ENCODE peak calls at places on chromosomes 7 and 10, in four cellular contexts. One of them, this sample, is unnamed.

GRCh38 chr7:159328096-159328495 is 183.4 kb upstream of the VIPR2 start:
- DNase-seq in foreskin fibroblast: no peak
- DNase-seq in keratinocyte: no peak
- DNase-seq in colonic mucosa: no peak
- DNase-seq in this sample: no peak

GRCh38 chr10:69883256-69883655 is 81.5 kb downstream of the COL13A1 start:
- DNase-seq in foreskin fibroblast: no peak
- DNase-seq in keratinocyte: no peak
- DNase-seq in colonic mucosa: peak; percentile 58
- DNase-seq in this sample: no peak

GRCh38 chr10:22334414-22335203 is 10.7 kb upstream of the SPAG6 start:
- DNase-seq in foreskin fibroblast: no peak
- DNase-seq in keratinocyte: no peak
- DNase-seq in colonic mucosa: peak; percentile 34
- DNase-seq in this sample: no peak

GRCh38 chr7:103003004-103003403 is 71.6 kb downstream of the FBXL13 start:
- DNase-seq in foreskin fibroblast: no peak
- DNase-seq in keratinocyte: no peak
- DNase-seq in colonic mucosa: no peak
- DNase-seq in this sample: no peak

GRCh38 chr10:69752491-69752890 is 49.2 kb upstream of the COL13A1 start:
- DNase-seq in foreskin fibroblast: no peak
- DNase-seq in keratinocyte: no peak
- DNase-seq in colonic mucosa: no peak
- DNase-seq in this sample: no peak

GRCh38 chr7:130845581-130846085 is 111.6 kb upstream of the KLF14 start:
- DNase-seq in foreskin fibroblast: peak; percentile 97
- DNase-seq in keratinocyte: peak; percentile 60
- DNase-seq in colonic mucosa: no peak
- DNase-seq in this sample: peak; percentile 9

GRCh38 chr7:18638594-18639452 is 143.3 kb downstream of the HDAC9 start:
- DNase-seq in foreskin fibroblast: peak; percentile 81
- DNase-seq in keratinocyte: no peak
- DNase-seq in colonic mucosa: no peak
- DNase-seq in this sample: no peak

GRCh38 chr7:66845382-66846095 is 75.5 kb upstream of the TMEM248 start:
- DNase-seq in foreskin fibroblast: no peak
- DNase-seq in keratinocyte: no peak
- DNase-seq in colonic mucosa: no peak
- DNase-seq in this sample: no peak

GRCh38 chr10:121845044-121845784 is 82.6 kb downstream of the ATE1 start:
- DNase-seq in foreskin fibroblast: no peak
- DNase-seq in keratinocyte: no peak
- DNase-seq in colonic mucosa: no peak
- DNase-seq in this sample: no peak

GRCh38 chr7:437293-438280 is 82.1 kb downstream of the PDGFA start:
- DNase-seq in foreskin fibroblast: no peak
- DNase-seq in keratinocyte: no peak
- DNase-seq in colonic mucosa: no peak
- DNase-seq in this sample: no peak

GRCh38 chr10:14601872-14602725 is 172.6 kb downstream of the FAM107B start:
- DNase-seq in foreskin fibroblast: peak; percentile 61
- DNase-seq in keratinocyte: peak; percentile 74
- DNase-seq in colonic mucosa: no peak
- DNase-seq in this sample: peak; percentile 12

GRCh38 chr7:112572669-112573301 is 92.0 kb downstream of the LSMEM1 start:
- DNase-seq in foreskin fibroblast: no peak
- DNase-seq in keratinocyte: no peak
- DNase-seq in colonic mucosa: peak; percentile 80
- DNase-seq in this sample: no peak

GRCh38 chr10:6678211-6678803 is 98.2 kb upstream of the PRKCQ start:
- DNase-seq in foreskin fibroblast: peak; percentile 51
- DNase-seq in keratinocyte: no peak
- DNase-seq in colonic mucosa: peak; percentile 62
- DNase-seq in this sample: no peak

GRCh38 chr10:42933454-42934340 is 143.2 kb upstream of the RET start:
- DNase-seq in foreskin fibroblast: no peak
- DNase-seq in keratinocyte: no peak
- DNase-seq in colonic mucosa: peak; percentile 58
- DNase-seq in this sample: no peak

GRCh38 chr7:35993113-35993512 is 159.9 kb upstream of the EEPD1 start:
- DNase-seq in foreskin fibroblast: peak; percentile 13
- DNase-seq in keratinocyte: no peak
- DNase-seq in colonic mucosa: no peak
- DNase-seq in this sample: no peak

GRCh38 chr7:102220929-102221850 is 65.5 kb upstream of the SH2B2 start:
- DNase-seq in foreskin fibroblast: peak; percentile 18
- DNase-seq in keratinocyte: no peak
- DNase-seq in colonic mucosa: no peak
- DNase-seq in this sample: peak; percentile 43

GRCh38 chr10:84632866-84633265 is 304.5 kb downstream of the CCSER2 start:
- DNase-seq in foreskin fibroblast: no peak
- DNase-seq in keratinocyte: no peak
- DNase-seq in colonic mucosa: no peak
- DNase-seq in this sample: no peak

GRCh38 chr10:18195060-18195799 is 55.0 kb downstream of the CACNB2 start:
- DNase-seq in foreskin fibroblast: peak; percentile 71
- DNase-seq in keratinocyte: no peak
- DNase-seq in colonic mucosa: no peak
- DNase-seq in this sample: peak; percentile 19

GRCh38 chr7:155662343-155663043 is 18.0 kb downstream of the RBM33 start:
- DNase-seq in foreskin fibroblast: no peak
- DNase-seq in keratinocyte: no peak
- DNase-seq in colonic mucosa: no peak
- DNase-seq in this sample: no peak

GRCh38 chr10:17216217-17216900 is 11.7 kb upstream of the VIM start:
- DNase-seq in foreskin fibroblast: peak; percentile 95
- DNase-seq in keratinocyte: no peak
- DNase-seq in colonic mucosa: no peak
- DNase-seq in this sample: peak; percentile 84

GRCh38 chr10:78301481-78301880 is 267.8 kb downstream of the RPS24 start:
- DNase-seq in foreskin fibroblast: no peak
- DNase-seq in keratinocyte: no peak
- DNase-seq in colonic mucosa: no peak
- DNase-seq in this sample: no peak

GRCh38 chr10:82942572-82943091 is 1067.6 kb downstream of the NRG3 start:
- DNase-seq in foreskin fibroblast: peak; percentile 75
- DNase-seq in keratinocyte: no peak
- DNase-seq in colonic mucosa: no peak
- DNase-seq in this sample: peak; percentile 53

GRCh38 chr7:105454058-105454739 is 65.5 kb upstream of the SRPK2 start:
- DNase-seq in foreskin fibroblast: peak; percentile 90
- DNase-seq in keratinocyte: peak; percentile 49
- DNase-seq in colonic mucosa: no peak
- DNase-seq in this sample: peak; percentile 84

GRCh38 chr7:125492521-125492920 is 562.9 kb upstream of the POT1 start:
- DNase-seq in foreskin fibroblast: no peak
- DNase-seq in keratinocyte: no peak
- DNase-seq in colonic mucosa: no peak
- DNase-seq in this sample: no peak

GRCh38 chr10:103556383-103557007 is 63.0 kb downstream of the NEURL1 start:
- DNase-seq in foreskin fibroblast: no peak
- DNase-seq in keratinocyte: no peak
- DNase-seq in colonic mucosa: no peak
- DNase-seq in this sample: no peak

GRCh38 chr7:102271158-102271798 is 15.4 kb upstream of the SH2B2 start:
- DNase-seq in foreskin fibroblast: no peak
- DNase-seq in keratinocyte: no peak
- DNase-seq in colonic mucosa: no peak
- DNase-seq in this sample: no peak

GRCh38 chr7:70208236-70209063 is 610.2 kb downstream of the AUTS2 start:
- DNase-seq in foreskin fibroblast: no peak
- DNase-seq in keratinocyte: no peak
- DNase-seq in colonic mucosa: no peak
- DNase-seq in this sample: no peak

GRCh38 chr7:125661677-125662076 is 732.1 kb upstream of the POT1 start:
- DNase-seq in foreskin fibroblast: no peak
- DNase-seq in keratinocyte: no peak
- DNase-seq in colonic mucosa: no peak
- DNase-seq in this sample: no peak

DNA sequence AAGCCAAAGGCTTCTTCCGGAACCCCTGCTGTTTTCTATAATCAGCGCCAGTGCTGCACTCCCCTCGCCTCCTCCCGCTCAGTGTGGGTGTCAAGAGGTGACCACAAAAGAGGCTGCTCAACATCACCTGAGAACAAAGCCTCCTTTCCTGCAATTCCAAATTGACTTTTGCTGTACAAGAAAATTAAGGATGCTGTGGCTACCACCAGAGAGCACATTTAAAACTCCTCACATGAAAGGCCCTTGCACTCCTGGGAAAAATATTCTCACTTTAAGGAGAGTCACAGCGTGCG is 96.4 kb downstream of the HIPK2 start:
- DNase-seq in foreskin fibroblast: no peak
- DNase-seq in keratinocyte: no peak
- DNase-seq in colonic mucosa: no peak
- DNase-seq in this sample: no peak
- H3K4me3 ChIP-seq in foreskin fibroblast: no peak overlapping the region
- H3K4me3 ChIP-seq in keratinocyte: no peak overlapping the region
- H3K4me3 ChIP-seq in colonic mucosa: no peak overlapping the region
- H3K4me3 ChIP-seq in this sample: no peak overlapping the region

GRCh38 chr10:60943372-60944158 is 420 bp downstream of the RHOBTB1 start:
- DNase-seq in foreskin fibroblast: peak; percentile 70
- DNase-seq in keratinocyte: no peak
- DNase-seq in colonic mucosa: peak; percentile 67
- DNase-seq in this sample: no peak
- TF ChIP-seq CTCF in foreskin fibroblast: no peak
- TF ChIP-seq CTCF in keratinocyte: no peak
- TF ChIP-seq CTCF in colonic mucosa: no peak
- TF ChIP-seq CTCF in this sample: no peak

GRCh38 chr10:114879541-114880158 is 58.1 kb downstream of the FHIP2A start:
- DNase-seq in foreskin fibroblast: peak; percentile 68
- DNase-seq in keratinocyte: no peak
- DNase-seq in colonic mucosa: no peak
- DNase-seq in this sample: no peak
- H3K4me3 ChIP-seq in foreskin fibroblast: no peak overlapping the region
- H3K4me3 ChIP-seq in keratinocyte: no peak overlapping the region
- H3K4me3 ChIP-seq in colonic mucosa: no peak overlapping the region
- H3K4me3 ChIP-seq in this sample: no peak overlapping the region

GRCh38 chr10:46325021-46325420 is 38.2 kb downstream of the ANTXRL start:
- DNase-seq in foreskin fibroblast: no peak
- DNase-seq in keratinocyte: no peak
- DNase-seq in colonic mucosa: no peak
- DNase-seq in this sample: no peak
- TF ChIP-seq CTCF in foreskin fibroblast: peak; percentile 59
- TF ChIP-seq CTCF in keratinocyte: peak; percentile 24
- TF ChIP-seq CTCF in colonic mucosa: no peak
- TF ChIP-seq CTCF in this sample: peak; percentile 55

DNA sequence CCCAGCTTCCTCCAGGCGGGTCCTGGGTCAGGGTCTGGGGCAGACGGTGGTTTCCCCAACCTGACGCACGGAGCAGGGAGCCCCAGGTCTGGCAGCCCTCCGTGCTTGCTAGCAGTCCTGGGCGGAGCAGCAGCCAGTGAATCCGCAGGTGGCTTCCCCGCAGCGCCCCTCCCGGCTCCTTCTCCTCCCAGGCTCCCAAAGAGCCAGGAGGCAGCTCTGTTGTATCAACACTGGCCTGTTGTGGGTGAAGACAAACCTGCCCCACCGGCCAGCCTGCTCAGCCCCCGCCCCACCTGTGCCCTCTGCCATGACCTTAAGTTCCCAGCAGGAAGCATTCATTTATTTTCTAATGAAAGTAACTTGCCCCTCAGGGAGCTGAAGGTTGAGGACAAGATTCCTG is 24.0 kb upstream of the TMEM213 start:
- DNase-seq in foreskin fibroblast: no peak
- DNase-seq in keratinocyte: no peak
- DNase-seq in colonic mucosa: no peak
- DNase-seq in this sample: no peak
- H3K4me3 ChIP-seq in foreskin fibroblast: no peak overlapping the region
- H3K4me3 ChIP-seq in keratinocyte: no peak overlapping the region
- H3K4me3 ChIP-seq in colonic mucosa: no peak overlapping the region
- H3K4me3 ChIP-seq in this sample: no peak overlapping the region

GRCh38 chr7:121985476-121985875 is 112.5 kb downstream of the PTPRZ1 start:
- DNase-seq in foreskin fibroblast: no peak
- DNase-seq in keratinocyte: no peak
- DNase-seq in colonic mucosa: no peak
- DNase-seq in this sample: no peak
- TF ChIP-seq CTCF in foreskin fibroblast: no peak
- TF ChIP-seq CTCF in keratinocyte: no peak
- TF ChIP-seq CTCF in colonic mucosa: no peak
- TF ChIP-seq CTCF in this sample: no peak

GRCh38 chr7:26856481-26856880 is 7.9 kb downstream of the SKAP2 start:
- DNase-seq in foreskin fibroblast: no peak
- DNase-seq in keratinocyte: no peak
- DNase-seq in colonic mucosa: no peak
- DNase-seq in this sample: no peak
- H3K4me3 ChIP-seq in foreskin fibroblast: no peak overlapping the region
- H3K4me3 ChIP-seq in keratinocyte: no peak overlapping the region
- H3K4me3 ChIP-seq in colonic mucosa: no peak overlapping the region
- H3K4me3 ChIP-seq in this sample: no peak overlapping the region

DNA sequence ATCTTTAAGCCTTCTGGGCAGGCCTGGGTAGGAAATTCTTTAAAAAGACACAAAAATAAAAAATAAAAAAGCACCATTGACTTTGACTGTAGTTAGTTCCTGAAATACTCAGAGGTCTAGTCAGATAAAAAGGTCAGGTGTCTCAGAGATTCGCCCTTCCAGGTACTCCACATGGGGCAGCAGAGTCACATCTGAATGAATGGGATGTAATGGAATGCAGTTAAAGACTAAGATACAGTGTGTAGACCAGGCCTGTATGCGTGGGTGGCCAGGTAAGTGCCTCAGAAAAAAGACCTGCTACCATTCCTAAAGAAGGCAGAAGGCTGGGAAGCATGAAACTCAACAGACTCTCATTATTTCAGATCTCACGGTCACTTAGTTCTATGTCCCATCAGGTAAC is 68.6 kb upstream of the SEM1 start:
- DNase-seq in foreskin fibroblast: no peak
- DNase-seq in keratinocyte: no peak
- DNase-seq in colonic mucosa: no peak
- DNase-seq in this sample: no peak
- TF ChIP-seq CTCF in foreskin fibroblast: no peak
- TF ChIP-seq CTCF in keratinocyte: peak; percentile 35
- TF ChIP-seq CTCF in colonic mucosa: no peak
- TF ChIP-seq CTCF in this sample: no peak

DNA sequence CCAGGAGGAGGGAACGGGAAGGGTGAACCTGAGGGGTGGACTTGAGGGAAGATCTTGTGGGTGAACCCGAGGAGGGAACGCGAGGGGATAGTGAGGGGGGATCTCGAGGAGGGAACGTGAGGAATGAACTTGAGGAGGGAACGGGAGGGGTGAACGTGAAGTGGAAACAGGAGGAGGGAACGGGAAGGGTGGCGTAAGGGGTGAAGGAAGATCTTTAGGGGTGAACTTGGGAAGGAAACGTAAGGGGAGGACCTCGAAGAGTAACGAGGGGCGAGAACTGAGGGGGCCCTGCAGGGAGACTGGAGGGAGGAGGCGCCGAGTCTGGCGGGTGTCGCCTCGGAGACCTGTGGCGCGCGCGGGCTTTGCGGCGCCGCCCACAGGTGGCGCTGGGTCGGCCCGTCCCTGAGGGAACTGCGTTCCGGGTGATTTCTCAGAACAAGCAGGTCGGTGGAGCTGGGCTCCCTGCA is 677 bp downstream of the MYO3A start:
- DNase-seq in foreskin fibroblast: no peak
- DNase-seq in keratinocyte: no peak
- DNase-seq in colonic mucosa: peak; percentile 38
- DNase-seq in this sample: no peak
- H3K4me3 ChIP-seq in foreskin fibroblast: no peak overlapping the region
- H3K4me3 ChIP-seq in keratinocyte: no peak overlapping the region
- H3K4me3 ChIP-seq in colonic mucosa: peak overlapping the region; percentile 17
- H3K4me3 ChIP-seq in this sample: peak overlapping the region; percentile 45